ENCODE peak calls at places on chromosomes 12 and 14, in nine cellular contexts. W is stimulated activated CD4-positive, alpha-beta T cell treated with anti-CD3 and anti-CD28 coated beads, TNF-alpha, amount 100 ng/mL, for 4 hours; K is AML-193; R is AG09309; Q is fibroblast of the aortic adventitia; U is A549; C is EL; G is right atrium auricular region; J is mammary epithelial cell. Z is an unnamed sample.

GRCh38 chr14:54815016-54815415 is 87.6 kb downstream of the GCH1 start:
- DNase-seq in Q (peak), U (no peak), R (no peak), G (no peak), C (no peak), J (no peak), K (no peak), W (no peak), Z (peak)

GRCh38 chr14:102209224-102209966 is 69.7 kb downstream of the WDR20 start:
- DNase-seq in C (peak), R (no peak), W (no peak), Q (no peak), J (no peak), K (no peak), G (no peak), U (peak), Z (peak)

GRCh38 chr14:53190938-53191337 is 37.8 kb upstream of the DDHD1 start:
- DNase-seq in U (no peak), C (no peak), R (no peak), K (no peak), W (peak), J (peak), Q (peak), G (no peak), Z (peak)

GRCh38 chr14:22505751-22506710 is 83.0 kb downstream of the DAD1 start:
- DNase-seq in C (peak), W (no peak), U (no peak), G (no peak), K (no peak), J (no peak), R (no peak), Q (no peak), Z (no peak)

GRCh38 chr14:92408186-92408585 is 85.2 kb downstream of the SLC24A4 start:
- DNase-seq in R (no peak), C (peak), K (no peak), U (no peak), Q (peak), G (no peak), W (no peak), J (peak), Z (peak)

GRCh38 chr12:24991209-24992049 is 42.5 kb upstream of the BCAT1 start:
- DNase-seq in G (no peak), R (peak), W (no peak), Q (peak), C (peak), K (peak), J (peak), U (peak), Z (peak)

GRCh38 chr14:92980866-92981265 is 57.9 kb downstream of the CHGA start:
- DNase-seq in G (no peak), R (no peak), Q (no peak), C (no peak), K (no peak), J (no peak), U (no peak), W (no peak), Z (no peak)

GRCh38 chr12:124030510-124030909 is 57.5 kb downstream of the ZNF664 start:
- DNase-seq in W (no peak), R (no peak), U (no peak), K (no peak), Q (peak), J (no peak), G (no peak), C (peak), Z (no peak)

GRCh38 chr14:96184737-96185136 is 19.9 kb upstream of the BDKRB2 start:
- DNase-seq in K (no peak), W (no peak), R (no peak), Q (peak), C (no peak), U (no peak), G (no peak), J (no peak), Z (no peak)

GRCh38 chr12:1590083-1590979 is 4.0 kb downstream of the FBXL14 start:
- DNase-seq in J (peak), K (no peak), U (no peak), W (no peak), R (no peak), Q (peak), G (no peak), C (peak), Z (no peak)

GRCh38 chr14:23930742-23931141 is 22.8 kb upstream of the DHRS4 start:
- DNase-seq in R (peak), C (peak), J (no peak), G (peak), K (no peak), Q (peak), U (no peak), W (no peak), Z (peak)

GRCh38 chr14:75607842-75608640 is 29.6 kb downstream of the FLVCR2 start:
- DNase-seq in U (no peak), K (no peak), Q (no peak), R (no peak), J (no peak), G (no peak), C (no peak), W (no peak), Z (no peak)

GRCh38 chr12:73210574-73211204 is 938.5 kb downstream of the TRHDE start:
- DNase-seq in R (no peak), Q (no peak), J (no peak), K (no peak), C (no peak), G (no peak), W (no peak), U (no peak), Z (no peak)

GRCh38 chr12:100154472-100155247 is 12.0 kb upstream of the BLTP3B start:
- DNase-seq in U (peak), C (peak), R (no peak), W (peak), Q (peak), G (peak), J (peak), K (peak), Z (peak)

GRCh38 chr12:16475521-16475920 is 128.1 kb downstream of the MGST1 start:
- DNase-seq in R (no peak), G (no peak), K (no peak), J (no peak), Q (no peak), U (no peak), C (no peak), W (no peak), Z (no peak)

GRCh38 chr12:92722897-92723296 is 20.1 kb downstream of the PLEKHG7 start:
- DNase-seq in W (no peak), C (no peak), G (no peak), K (no peak), J (no peak), U (no peak), Q (no peak), R (no peak), Z (no peak)

GRCh38 chr12:51205350-51205749 is 12.5 kb downstream of the POU6F1 start:
- DNase-seq in Q (no peak), W (no peak), J (no peak), G (no peak), R (no peak), C (no peak), K (no peak), U (no peak), Z (no peak)

GRCh38 chr14:65238456-65238855 is 136.1 kb upstream of the MAX start:
- DNase-seq in K (no peak), J (peak), W (no peak), U (no peak), G (no peak), Q (peak), R (peak), C (peak), Z (peak)

GRCh38 chr12:123337053-123337452 is 27.6 kb downstream of the SBNO1 start:
- DNase-seq in K (no peak), J (no peak), G (no peak), W (no peak), R (no peak), U (no peak), Q (no peak), C (no peak), Z (no peak)

GRCh38 chr12:41202051-41202450 is 13.9 kb downstream of the PDZRN4 start:
- DNase-seq in W (no peak), G (no peak), K (no peak), Q (no peak), J (no peak), R (no peak), U (no peak), C (no peak), Z (no peak)

GRCh38 chr12:28223853-28224252 is 33.6 kb downstream of the CCDC91 start:
- DNase-seq in J (no peak), U (no peak), C (no peak), R (no peak), Q (no peak), G (no peak), W (no peak), K (no peak), Z (no peak)

GRCh38 chr12:53974084-53975018 is at the start of gene HOTAIR:
- DNase-seq in C (peak), K (no peak), R (no peak), W (no peak), J (peak), G (no peak), Q (no peak), U (peak), Z (peak)

GRCh38 chr12:109192358-109192757 is 76.0 kb downstream of the ACACB start:
- DNase-seq in U (peak), G (no peak), W (no peak), K (no peak), Q (peak), R (peak), J (peak), C (peak), Z (peak)

GRCh38 chr14:51614707-51615106 is 37.0 kb upstream of the FRMD6 start:
- DNase-seq in G (no peak), W (no peak), U (no peak), C (peak), R (peak), J (peak), Q (no peak), K (no peak), Z (peak)

GRCh38 chr14:102516531-102517411 is 7.2 kb upstream of the ANKRD9 start:
- DNase-seq in U (peak), J (peak), Q (no peak), R (no peak), G (no peak), K (peak), W (peak), C (peak), Z (peak)

GRCh38 chr14:94364964-94365363 is 23.4 kb downstream of the SERPINA1 start:
- DNase-seq in Q (no peak), G (no peak), C (no peak), W (no peak), R (no peak), J (no peak), U (no peak), K (no peak), Z (no peak)

Z was measured in kidney tubule cell.